ENCODE peak calls at places on chromosome 11, in seven cellular contexts. D is PC-3, P is stomach, J is thoracic aorta, T is kidney, O is cardiac muscle cell, S is IMR-90. V is an unnamed sample.

GRCh38 chr11:120337133-120337895 is 1.1 kb downstream of the ARHGEF12 start:
- DNase-seq in D (peak), P (no peak), J (peak), T (peak), O (peak), S (no peak), V (peak)

GRCh38 chr11:106022795-106023275 is 795 bp upstream of the MSANTD4 start:
- DNase-seq in D (no peak), P (no peak), J (no peak), T (no peak), O (no peak), S (no peak), V (no peak)

GRCh38 chr11:46272816-46273427 is 4.5 kb upstream of the CREB3L1 start:
- DNase-seq in D (peak), P (peak), J (no peak), T (no peak), O (peak), S (peak), V (peak)

GRCh38 chr11:60825118-60825517 is 16.8 kb upstream of the CCDC86 start:
- DNase-seq in D (no peak), P (no peak), J (no peak), T (no peak), O (no peak), S (no peak), V (no peak)

GRCh38 chr11:7576671-7577225 is 62.9 kb downstream of the PPFIBP2 start:
- DNase-seq in D (no peak), P (no peak), J (no peak), T (peak), O (peak), S (peak), V (no peak)

GRCh38 chr11:129937592-129938238 is 42.3 kb upstream of the NFRKB start:
- DNase-seq in D (no peak), P (no peak), J (no peak), T (no peak), O (no peak), S (no peak), V (no peak)

GRCh38 chr11:74135516-74135840 is 35.3 kb downstream of the C2CD3 start:
- DNase-seq in D (no peak), P (no peak), J (no peak), T (no peak), O (no peak), S (no peak), V (no peak)

GRCh38 chr11:69335010-69335409 is 41.1 kb downstream of the MYEOV start:
- DNase-seq in D (no peak), P (peak), J (no peak), T (no peak), O (no peak), S (no peak), V (no peak)

GRCh38 chr11:104967493-104968364 is 645 bp downstream of the CASP4 start:
- DNase-seq in D (peak), P (no peak), J (no peak), T (no peak), O (peak), S (peak), V (peak)

GRCh38 chr11:124971810-124972209 is 17.8 kb downstream of the CCDC15 start:
- DNase-seq in D (peak), P (no peak), J (no peak), T (no peak), O (no peak), S (peak), V (no peak)

GRCh38 chr11:40125054-40125453 is 1334.4 kb downstream of the LRRC4C start:
- DNase-seq in D (peak), P (no peak), J (no peak), T (no peak), O (no peak), S (no peak), V (no peak)

GRCh38 chr11:71396548-71397123 is 51.6 kb downstream of the DHCR7 start:
- DNase-seq in D (no peak), P (no peak), J (no peak), T (no peak), O (no peak), S (no peak), V (no peak)

GRCh38 chr11:123678246-123678645 is 23.8 kb upstream of the SCN3B start:
- DNase-seq in D (no peak), P (no peak), J (no peak), T (no peak), O (no peak), S (no peak), V (no peak)

GRCh38 chr11:44829838-44830237 is 103.1 kb downstream of the TSPAN18 start:
- DNase-seq in D (no peak), P (no peak), J (no peak), T (no peak), O (no peak), S (no peak), V (no peak)

GRCh38 chr11:117823941-117824420 is 563 bp downstream of the FXYD2 start:
- DNase-seq in D (no peak), P (no peak), J (no peak), T (peak), O (peak), S (no peak), V (peak)

GRCh38 chr11:1372660-1373059 is 17.1 kb upstream of the BRSK2 start:
- DNase-seq in D (no peak), P (no peak), J (no peak), T (peak), O (no peak), S (no peak), V (no peak)

GRCh38 chr11:77039491-77040400 is 5.5 kb downstream of the B3GNT6 start:
- DNase-seq in D (no peak), P (no peak), J (no peak), T (no peak), O (peak), S (peak), V (peak)

GRCh38 chr11:42043312-42043711 is 583.9 kb upstream of the LRRC4C start:
- DNase-seq in D (peak), P (no peak), J (no peak), T (no peak), O (peak), S (no peak), V (peak)

GRCh38 chr11:1421291-1421690 is 31.6 kb downstream of the BRSK2 start:
- DNase-seq in D (no peak), P (no peak), J (no peak), T (no peak), O (no peak), S (no peak), V (no peak)

GRCh38 chr11:1087279-1087960 is 12.7 kb downstream of the MUC2 start:
- DNase-seq in D (no peak), P (no peak), J (no peak), T (peak), O (no peak), S (no peak), V (no peak)

GRCh38 chr11:96755752-96756151 is 365.9 kb downstream of the JRKL start:
- DNase-seq in D (no peak), P (no peak), J (no peak), T (peak), O (no peak), S (no peak), V (no peak)

GRCh38 chr11:15821471-15821870 is 534.9 kb downstream of the SOX6 start:
- DNase-seq in D (no peak), P (no peak), J (no peak), T (no peak), O (no peak), S (peak), V (no peak)

GRCh38 chr11:14445542-14446530 is 53.8 kb downstream of the COPB1 start:
- DNase-seq in D (peak), P (no peak), J (no peak), T (no peak), O (peak), S (peak), V (peak)

GRCh38 chr11:126601136-126601535 is 245.7 kb downstream of the ST3GAL4 start:
- DNase-seq in D (no peak), P (no peak), J (no peak), T (no peak), O (no peak), S (no peak), V (no peak)

GRCh38 chr11:73230931-73231330 is 12.8 kb downstream of the P2RY2 start:
- DNase-seq in D (no peak), P (no peak), J (no peak), T (peak), O (no peak), S (no peak), V (no peak)

GRCh38 chr11:111561801-111562325 is 21.3 kb downstream of the LAYN start:
- DNase-seq in D (peak), P (no peak), J (no peak), T (no peak), O (peak), S (peak), V (peak)

GRCh38 chr11:116910378-116910777 is 73.0 kb upstream of the APOA1 start:
- DNase-seq in D (no peak), P (no peak), J (no peak), T (no peak), O (peak), S (peak), V (peak)

GRCh38 chr11:127898422-127899365 is 688.7 kb downstream of the ETS1 start:
- DNase-seq in D (peak), P (no peak), J (no peak), T (peak), O (no peak), S (no peak), V (no peak)

GRCh38 chr11:16902979-16903378 is 111.2 kb downstream of the PLEKHA7 start:
- DNase-seq in D (no peak), P (no peak), J (no peak), T (no peak), O (no peak), S (no peak), V (no peak)

GRCh38 chr11:107849791-107850190 is 8.8 kb downstream of the SLC35F2 start:
- DNase-seq in D (peak), P (no peak), J (no peak), T (no peak), O (no peak), S (no peak), V (no peak)

GRCh38 chr11:119832536-119832935 is 103.5 kb upstream of the NECTIN1 start:
- DNase-seq in D (peak), P (peak), J (no peak), T (peak), O (peak), S (peak), V (no peak)

GRCh38 chr11:19276859-19277808 is 36.4 kb upstream of the E2F8 start:
- DNase-seq in D (peak), P (peak), J (no peak), T (no peak), O (peak), S (no peak), V (peak)

GRCh38 chr11:72836111-72836510 is 21.9 kb downstream of the ATG16L2 start:
- DNase-seq in D (peak), P (no peak), J (no peak), T (no peak), O (no peak), S (no peak), V (no peak)

GRCh38 chr11:85596886-85597285 is 30.3 kb downstream of the DLG2 start:
- DNase-seq in D (no peak), P (no peak), J (no peak), T (no peak), O (no peak), S (no peak), V (no peak)

GRCh38 chr11:85590848-85591483 is 36.2 kb downstream of the DLG2 start:
- DNase-seq in D (peak), P (no peak), J (no peak), T (no peak), O (peak), S (peak), V (peak)

GRCh38 chr11:85599083-85599482 is 28.1 kb downstream of the DLG2 start:
- DNase-seq in D (no peak), P (no peak), J (no peak), T (no peak), O (no peak), S (no peak), V (no peak)

GRCh38 chr11:85595285-85595884 is 31.8 kb downstream of the DLG2 start:
- DNase-seq in D (peak), P (no peak), J (no peak), T (no peak), O (peak), S (peak), V (peak)
- TF ChIP-seq CTCF in D (peak), P (no peak), J (peak), T (peak), O (peak), S (peak), V (peak)

GRCh38 chr11:47587733-47588326 is 1.4 kb downstream of the FAM180B start:
- DNase-seq in D (no peak), P (no peak), J (no peak), T (peak), O (no peak), S (no peak), V (no peak)

GRCh38 chr11:47591764-47592163 is 2.4 kb downstream of the C1QTNF4 start:
- DNase-seq in D (no peak), P (no peak), J (no peak), T (no peak), O (no peak), S (no peak), V (no peak)

GRCh38 chr11:47589103-47589502 is 2.6 kb downstream of the FAM180B start:
- DNase-seq in D (no peak), P (no peak), J (no peak), T (no peak), O (no peak), S (no peak), V (no peak)

GRCh38 chr11:47590026-47590861 is 3.8 kb downstream of the FAM180B start:
- DNase-seq in D (no peak), P (no peak), J (no peak), T (peak), O (peak), S (no peak), V (no peak)

GRCh38 chr11:47589504-47590025 is 3.1 kb downstream of the FAM180B start:
- DNase-seq in D (no peak), P (no peak), J (no peak), T (peak), O (peak), S (no peak), V (no peak)
- H3K4me3 ChIP-seq in D (no peak), P (peak), J (peak), T (no peak), O (no peak), S (peak), V (peak)

DNA sequence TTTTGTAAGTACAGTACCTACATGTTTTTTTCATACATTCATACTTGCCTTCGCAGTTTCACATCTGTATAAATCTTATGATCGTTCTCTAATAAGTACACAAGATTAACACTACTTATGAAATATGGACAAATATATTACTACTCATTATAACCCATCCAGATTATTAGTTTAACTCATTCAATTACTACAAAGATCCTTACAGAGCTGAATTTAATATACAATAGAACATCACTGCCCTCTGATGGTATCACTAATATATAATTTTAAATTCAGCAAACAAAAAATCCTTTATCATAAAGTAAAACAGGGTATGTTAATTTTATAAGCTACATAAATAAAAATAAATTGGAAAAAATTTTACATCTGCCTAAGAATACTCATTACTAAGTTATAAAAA is 7.4 kb downstream of the SVIP start:
- DNase-seq in D (no peak), P (no peak), J (no peak), T (no peak), O (no peak), S (no peak), V (peak)
- TF ChIP-seq CTCF in D (peak), P (no peak), J (no peak), T (no peak), O (no peak), S (peak), V (no peak)

GRCh38 chr11:64340671-64341335 is 799 bp downstream of the CCDC88B start:
- DNase-seq in D (no peak), P (peak), J (no peak), T (peak), O (no peak), S (no peak), V (no peak)
- H3K4me3 ChIP-seq in D (no peak), P (peak), J (peak), T (no peak), O (no peak), S (no peak), V (no peak)